ENCODE peak calls at places on chromosomes 6 and 20, in nine cellular contexts. One of them, this sample, is unnamed.

GRCh38 chr6:613981-614380 is 42.9 kb downstream of the HUS1B start:
- DNase-seq in neural progenitor cell: no peak
- DNase-seq in NCI-H748 treated with DMSO at 0.1 percent for 48 hours: no peak
- DNase-seq in left ventricle myocardium superior: no peak
- DNase-seq in activated T-helper 9 cell treated with anti-CD3 and anti-CD28 coated beads, Interleukin-2, amount 50 U/mL, for 16 hours: no peak
- DNase-seq in posterior vena cava: no peak
- DNase-seq in stimulated activated CD8-positive, alpha-beta memory T cell treated with anti-CD3 and anti-CD28 coated beads, Interleukin-4, amount 100 ng/mL, for 1 hour: no peak
- DNase-seq in CD14-positive monocyte: no peak
- DNase-seq in H9: no peak
- DNase-seq in this sample: no peak

GRCh38 chr20:20161611-20162010 is 109.3 kb downstream of the CFAP61 start:
- DNase-seq in neural progenitor cell: no peak
- DNase-seq in NCI-H748 treated with DMSO at 0.1 percent for 48 hours: no peak
- DNase-seq in left ventricle myocardium superior: no peak
- DNase-seq in activated T-helper 9 cell treated with anti-CD3 and anti-CD28 coated beads, Interleukin-2, amount 50 U/mL, for 16 hours: no peak
- DNase-seq in posterior vena cava: no peak
- DNase-seq in stimulated activated CD8-positive, alpha-beta memory T cell treated with anti-CD3 and anti-CD28 coated beads, Interleukin-4, amount 100 ng/mL, for 1 hour: no peak
- DNase-seq in CD14-positive monocyte: no peak
- DNase-seq in H9: no peak
- DNase-seq in this sample: no peak

GRCh38 chr6:101080597-101080996 is 199.5 kb upstream of the ASCC3 start:
- DNase-seq in neural progenitor cell: no peak
- DNase-seq in NCI-H748 treated with DMSO at 0.1 percent for 48 hours: no peak
- DNase-seq in left ventricle myocardium superior: no peak
- DNase-seq in activated T-helper 9 cell treated with anti-CD3 and anti-CD28 coated beads, Interleukin-2, amount 50 U/mL, for 16 hours: no peak
- DNase-seq in posterior vena cava: no peak
- DNase-seq in stimulated activated CD8-positive, alpha-beta memory T cell treated with anti-CD3 and anti-CD28 coated beads, Interleukin-4, amount 100 ng/mL, for 1 hour: no peak
- DNase-seq in CD14-positive monocyte: no peak
- DNase-seq in H9: no peak
- DNase-seq in this sample: peak; percentile 79

GRCh38 chr6:51167468-51167867 is 348.8 kb downstream of the TFAP2B start:
- DNase-seq in neural progenitor cell: peak; percentile 3
- DNase-seq in NCI-H748 treated with DMSO at 0.1 percent for 48 hours: no peak
- DNase-seq in left ventricle myocardium superior: no peak
- DNase-seq in activated T-helper 9 cell treated with anti-CD3 and anti-CD28 coated beads, Interleukin-2, amount 50 U/mL, for 16 hours: no peak
- DNase-seq in posterior vena cava: no peak
- DNase-seq in stimulated activated CD8-positive, alpha-beta memory T cell treated with anti-CD3 and anti-CD28 coated beads, Interleukin-4, amount 100 ng/mL, for 1 hour: no peak
- DNase-seq in CD14-positive monocyte: no peak
- DNase-seq in H9: no peak
- DNase-seq in this sample: no peak

GRCh38 chr6:110482774-110483400 is 6.5 kb upstream of the SLC22A16 start:
- DNase-seq in neural progenitor cell: no peak
- DNase-seq in NCI-H748 treated with DMSO at 0.1 percent for 48 hours: no peak
- DNase-seq in left ventricle myocardium superior: no peak
- DNase-seq in activated T-helper 9 cell treated with anti-CD3 and anti-CD28 coated beads, Interleukin-2, amount 50 U/mL, for 16 hours: no peak
- DNase-seq in posterior vena cava: no peak
- DNase-seq in stimulated activated CD8-positive, alpha-beta memory T cell treated with anti-CD3 and anti-CD28 coated beads, Interleukin-4, amount 100 ng/mL, for 1 hour: no peak
- DNase-seq in CD14-positive monocyte: no peak
- DNase-seq in H9: no peak
- DNase-seq in this sample: no peak

GRCh38 chr6:71478834-71479541 is 190.4 kb downstream of the OGFRL1 start:
- DNase-seq in neural progenitor cell: peak; percentile 36
- DNase-seq in NCI-H748 treated with DMSO at 0.1 percent for 48 hours: no peak
- DNase-seq in left ventricle myocardium superior: no peak
- DNase-seq in activated T-helper 9 cell treated with anti-CD3 and anti-CD28 coated beads, Interleukin-2, amount 50 U/mL, for 16 hours: no peak
- DNase-seq in posterior vena cava: no peak
- DNase-seq in stimulated activated CD8-positive, alpha-beta memory T cell treated with anti-CD3 and anti-CD28 coated beads, Interleukin-4, amount 100 ng/mL, for 1 hour: no peak
- DNase-seq in CD14-positive monocyte: no peak
- DNase-seq in H9: no peak
- DNase-seq in this sample: peak; percentile 95

GRCh38 chr20:32727663-32728062 is 15.6 kb downstream of the COMMD7 start:
- DNase-seq in neural progenitor cell: no peak
- DNase-seq in NCI-H748 treated with DMSO at 0.1 percent for 48 hours: no peak
- DNase-seq in left ventricle myocardium superior: no peak
- DNase-seq in activated T-helper 9 cell treated with anti-CD3 and anti-CD28 coated beads, Interleukin-2, amount 50 U/mL, for 16 hours: no peak
- DNase-seq in posterior vena cava: peak; percentile 82
- DNase-seq in stimulated activated CD8-positive, alpha-beta memory T cell treated with anti-CD3 and anti-CD28 coated beads, Interleukin-4, amount 100 ng/mL, for 1 hour: no peak
- DNase-seq in CD14-positive monocyte: no peak
- DNase-seq in H9: no peak
- DNase-seq in this sample: peak; percentile 84

GRCh38 chr20:58018590-58018989 is 209.9 kb downstream of the ANKRD60 start:
- DNase-seq in neural progenitor cell: no peak
- DNase-seq in NCI-H748 treated with DMSO at 0.1 percent for 48 hours: no peak
- DNase-seq in left ventricle myocardium superior: no peak
- DNase-seq in activated T-helper 9 cell treated with anti-CD3 and anti-CD28 coated beads, Interleukin-2, amount 50 U/mL, for 16 hours: no peak
- DNase-seq in posterior vena cava: peak; percentile 57
- DNase-seq in stimulated activated CD8-positive, alpha-beta memory T cell treated with anti-CD3 and anti-CD28 coated beads, Interleukin-4, amount 100 ng/mL, for 1 hour: no peak
- DNase-seq in CD14-positive monocyte: no peak
- DNase-seq in H9: peak; percentile 12
- DNase-seq in this sample: no peak

GRCh38 chr20:8132632-8133587 is 844 bp downstream of the PLCB1 start:
- DNase-seq in neural progenitor cell: peak; percentile 44
- DNase-seq in NCI-H748 treated with DMSO at 0.1 percent for 48 hours: peak; percentile 46
- DNase-seq in left ventricle myocardium superior: peak; percentile 60
- DNase-seq in activated T-helper 9 cell treated with anti-CD3 and anti-CD28 coated beads, Interleukin-2, amount 50 U/mL, for 16 hours: peak; percentile 12
- DNase-seq in posterior vena cava: peak; percentile 83
- DNase-seq in stimulated activated CD8-positive, alpha-beta memory T cell treated with anti-CD3 and anti-CD28 coated beads, Interleukin-4, amount 100 ng/mL, for 1 hour: no peak
- DNase-seq in CD14-positive monocyte: peak; percentile 71
- DNase-seq in H9: peak; percentile 42
- DNase-seq in this sample: no peak

GRCh38 chr20:23141016-23141415 is 54.9 kb upstream of the CD93 start:
- DNase-seq in neural progenitor cell: no peak
- DNase-seq in NCI-H748 treated with DMSO at 0.1 percent for 48 hours: no peak
- DNase-seq in left ventricle myocardium superior: no peak
- DNase-seq in activated T-helper 9 cell treated with anti-CD3 and anti-CD28 coated beads, Interleukin-2, amount 50 U/mL, for 16 hours: no peak
- DNase-seq in posterior vena cava: peak; percentile 69
- DNase-seq in stimulated activated CD8-positive, alpha-beta memory T cell treated with anti-CD3 and anti-CD28 coated beads, Interleukin-4, amount 100 ng/mL, for 1 hour: no peak
- DNase-seq in CD14-positive monocyte: peak; percentile 79
- DNase-seq in H9: no peak
- DNase-seq in this sample: no peak

GRCh38 chr20:63056236-63057132 is 49.7 kb upstream of the BHLHE23 start:
- DNase-seq in neural progenitor cell: peak; percentile 82
- DNase-seq in NCI-H748 treated with DMSO at 0.1 percent for 48 hours: no peak
- DNase-seq in left ventricle myocardium superior: peak; percentile 45
- DNase-seq in activated T-helper 9 cell treated with anti-CD3 and anti-CD28 coated beads, Interleukin-2, amount 50 U/mL, for 16 hours: no peak
- DNase-seq in posterior vena cava: peak; percentile 74
- DNase-seq in stimulated activated CD8-positive, alpha-beta memory T cell treated with anti-CD3 and anti-CD28 coated beads, Interleukin-4, amount 100 ng/mL, for 1 hour: no peak
- DNase-seq in CD14-positive monocyte: no peak
- DNase-seq in H9: peak; percentile 77
- DNase-seq in this sample: no peak

GRCh38 chr20:35773154-35773751 is 1.4 kb downstream of the PHF20 start:
- DNase-seq in neural progenitor cell: peak; percentile 13
- DNase-seq in NCI-H748 treated with DMSO at 0.1 percent for 48 hours: no peak
- DNase-seq in left ventricle myocardium superior: no peak
- DNase-seq in activated T-helper 9 cell treated with anti-CD3 and anti-CD28 coated beads, Interleukin-2, amount 50 U/mL, for 16 hours: peak; percentile 15
- DNase-seq in posterior vena cava: no peak
- DNase-seq in stimulated activated CD8-positive, alpha-beta memory T cell treated with anti-CD3 and anti-CD28 coated beads, Interleukin-4, amount 100 ng/mL, for 1 hour: no peak
- DNase-seq in CD14-positive monocyte: peak; percentile 78
- DNase-seq in H9: no peak
- DNase-seq in this sample: peak; percentile 26

GRCh38 chr20:39105551-39105950 is 143.4 kb downstream of the DHX35 start:
- DNase-seq in neural progenitor cell: no peak
- DNase-seq in NCI-H748 treated with DMSO at 0.1 percent for 48 hours: no peak
- DNase-seq in left ventricle myocardium superior: no peak
- DNase-seq in activated T-helper 9 cell treated with anti-CD3 and anti-CD28 coated beads, Interleukin-2, amount 50 U/mL, for 16 hours: no peak
- DNase-seq in posterior vena cava: no peak
- DNase-seq in stimulated activated CD8-positive, alpha-beta memory T cell treated with anti-CD3 and anti-CD28 coated beads, Interleukin-4, amount 100 ng/mL, for 1 hour: no peak
- DNase-seq in CD14-positive monocyte: no peak
- DNase-seq in H9: no peak
- DNase-seq in this sample: no peak

GRCh38 chr20:58760881-58761280 is 68.3 kb downstream of the NPEPL1 start:
- DNase-seq in neural progenitor cell: no peak
- DNase-seq in NCI-H748 treated with DMSO at 0.1 percent for 48 hours: no peak
- DNase-seq in left ventricle myocardium superior: no peak
- DNase-seq in activated T-helper 9 cell treated with anti-CD3 and anti-CD28 coated beads, Interleukin-2, amount 50 U/mL, for 16 hours: no peak
- DNase-seq in posterior vena cava: no peak
- DNase-seq in stimulated activated CD8-positive, alpha-beta memory T cell treated with anti-CD3 and anti-CD28 coated beads, Interleukin-4, amount 100 ng/mL, for 1 hour: no peak
- DNase-seq in CD14-positive monocyte: no peak
- DNase-seq in H9: no peak
- DNase-seq in this sample: no peak

GRCh38 chr6:147434508-147434907 is 74.0 kb upstream of the SAMD5 start:
- DNase-seq in neural progenitor cell: no peak
- DNase-seq in NCI-H748 treated with DMSO at 0.1 percent for 48 hours: no peak
- DNase-seq in left ventricle myocardium superior: no peak
- DNase-seq in activated T-helper 9 cell treated with anti-CD3 and anti-CD28 coated beads, Interleukin-2, amount 50 U/mL, for 16 hours: no peak
- DNase-seq in posterior vena cava: no peak
- DNase-seq in stimulated activated CD8-positive, alpha-beta memory T cell treated with anti-CD3 and anti-CD28 coated beads, Interleukin-4, amount 100 ng/mL, for 1 hour: no peak
- DNase-seq in CD14-positive monocyte: no peak
- DNase-seq in H9: no peak
- DNase-seq in this sample: peak; percentile 6

GRCh38 chr20:17634666-17635319 is 47.2 kb downstream of the RRBP1 start:
- DNase-seq in neural progenitor cell: no peak
- DNase-seq in NCI-H748 treated with DMSO at 0.1 percent for 48 hours: no peak
- DNase-seq in left ventricle myocardium superior: peak; percentile 68
- DNase-seq in activated T-helper 9 cell treated with anti-CD3 and anti-CD28 coated beads, Interleukin-2, amount 50 U/mL, for 16 hours: no peak
- DNase-seq in posterior vena cava: peak; percentile 91
- DNase-seq in stimulated activated CD8-positive, alpha-beta memory T cell treated with anti-CD3 and anti-CD28 coated beads, Interleukin-4, amount 100 ng/mL, for 1 hour: no peak
- DNase-seq in CD14-positive monocyte: no peak
- DNase-seq in H9: no peak
- DNase-seq in this sample: no peak

GRCh38 chr20:17956099-17956685 is 12.4 kb downstream of the SNX5 start:
- DNase-seq in neural progenitor cell: no peak
- DNase-seq in NCI-H748 treated with DMSO at 0.1 percent for 48 hours: no peak
- DNase-seq in left ventricle myocardium superior: no peak
- DNase-seq in activated T-helper 9 cell treated with anti-CD3 and anti-CD28 coated beads, Interleukin-2, amount 50 U/mL, for 16 hours: no peak
- DNase-seq in posterior vena cava: no peak
- DNase-seq in stimulated activated CD8-positive, alpha-beta memory T cell treated with anti-CD3 and anti-CD28 coated beads, Interleukin-4, amount 100 ng/mL, for 1 hour: no peak
- DNase-seq in CD14-positive monocyte: no peak
- DNase-seq in H9: no peak
- DNase-seq in this sample: no peak

GRCh38 chr20:36656733-36657132 is 10.7 kb upstream of the SLA2 start:
- DNase-seq in neural progenitor cell: no peak
- DNase-seq in NCI-H748 treated with DMSO at 0.1 percent for 48 hours: no peak
- DNase-seq in left ventricle myocardium superior: no peak
- DNase-seq in activated T-helper 9 cell treated with anti-CD3 and anti-CD28 coated beads, Interleukin-2, amount 50 U/mL, for 16 hours: no peak
- DNase-seq in posterior vena cava: no peak
- DNase-seq in stimulated activated CD8-positive, alpha-beta memory T cell treated with anti-CD3 and anti-CD28 coated beads, Interleukin-4, amount 100 ng/mL, for 1 hour: no peak
- DNase-seq in CD14-positive monocyte: no peak
- DNase-seq in H9: no peak
- DNase-seq in this sample: no peak

GRCh38 chr6:143063631-143064030 is 2.9 kb downstream of the AIG1 start:
- DNase-seq in neural progenitor cell: no peak
- DNase-seq in NCI-H748 treated with DMSO at 0.1 percent for 48 hours: no peak
- DNase-seq in left ventricle myocardium superior: no peak
- DNase-seq in activated T-helper 9 cell treated with anti-CD3 and anti-CD28 coated beads, Interleukin-2, amount 50 U/mL, for 16 hours: no peak
- DNase-seq in posterior vena cava: no peak
- DNase-seq in stimulated activated CD8-positive, alpha-beta memory T cell treated with anti-CD3 and anti-CD28 coated beads, Interleukin-4, amount 100 ng/mL, for 1 hour: no peak
- DNase-seq in CD14-positive monocyte: no peak
- DNase-seq in H9: no peak
- DNase-seq in this sample: no peak

GRCh38 chr6:26065952-26066380 is 21.3 kb upstream of the HFE start:
- DNase-seq in neural progenitor cell: peak; percentile 78
- DNase-seq in NCI-H748 treated with DMSO at 0.1 percent for 48 hours: peak; percentile 87
- DNase-seq in left ventricle myocardium superior: peak; percentile 44
- DNase-seq in activated T-helper 9 cell treated with anti-CD3 and anti-CD28 coated beads, Interleukin-2, amount 50 U/mL, for 16 hours: peak; percentile 16
- DNase-seq in posterior vena cava: no peak
- DNase-seq in stimulated activated CD8-positive, alpha-beta memory T cell treated with anti-CD3 and anti-CD28 coated beads, Interleukin-4, amount 100 ng/mL, for 1 hour: no peak
- DNase-seq in CD14-positive monocyte: peak; percentile 62
- DNase-seq in H9: peak; percentile 53
- DNase-seq in this sample: peak; percentile 82

GRCh38 chr20:48763183-48764030 is 64.4 kb downstream of the PREX1 start:
- DNase-seq in neural progenitor cell: peak; percentile 49
- DNase-seq in NCI-H748 treated with DMSO at 0.1 percent for 48 hours: no peak
- DNase-seq in left ventricle myocardium superior: peak; percentile 53
- DNase-seq in activated T-helper 9 cell treated with anti-CD3 and anti-CD28 coated beads, Interleukin-2, amount 50 U/mL, for 16 hours: no peak
- DNase-seq in posterior vena cava: peak; percentile 61
- DNase-seq in stimulated activated CD8-positive, alpha-beta memory T cell treated with anti-CD3 and anti-CD28 coated beads, Interleukin-4, amount 100 ng/mL, for 1 hour: no peak
- DNase-seq in CD14-positive monocyte: no peak
- DNase-seq in H9: no peak
- DNase-seq in this sample: no peak